ENCODE peak calls at places on chromosome 5, in nine cellular contexts. One of them, this sample, is unnamed.

GRCh38 chr5:105735704-105736103 is 1935.0 kb downstream of the EFNA5 start:
- DNase-seq in SK-N-SH: no peak
- DNase-seq in HCT116: no peak
- DNase-seq in transverse colon: no peak
- DNase-seq in HL-60: no peak
- DNase-seq in spleen: no peak
- DNase-seq in suprapubic skin: no peak
- DNase-seq in GM23338: no peak
- DNase-seq in H1: no peak
- DNase-seq in this sample: no peak

GRCh38 chr5:149172261-149172660 is 31.0 kb downstream of the ABLIM3 start:
- DNase-seq in HL-60: no peak
- DNase-seq in suprapubic skin: no peak
- DNase-seq in HCT116: no peak
- DNase-seq in GM23338: no peak
- DNase-seq in transverse colon: no peak
- DNase-seq in spleen: no peak
- DNase-seq in H1: no peak
- DNase-seq in SK-N-SH: no peak
- DNase-seq in this sample: no peak

GRCh38 chr5:20276061-20276958 is 288.3 kb upstream of the CDH18 start:
- DNase-seq in GM23338: peak; percentile 11
- DNase-seq in spleen: no peak
- DNase-seq in HL-60: no peak
- DNase-seq in SK-N-SH: no peak
- DNase-seq in suprapubic skin: no peak
- DNase-seq in H1: no peak
- DNase-seq in transverse colon: no peak
- DNase-seq in HCT116: no peak
- DNase-seq in this sample: no peak

GRCh38 chr5:180095545-180095944 is 24.0 kb upstream of the RNF130 start:
- DNase-seq in HCT116: no peak
- DNase-seq in spleen: peak; percentile 2
- DNase-seq in H1: no peak
- DNase-seq in suprapubic skin: no peak
- DNase-seq in SK-N-SH: no peak
- DNase-seq in HL-60: no peak
- DNase-seq in GM23338: no peak
- DNase-seq in transverse colon: no peak
- DNase-seq in this sample: no peak

GRCh38 chr5:69368458-69369368 is 607 bp downstream of the AK6 start:
- DNase-seq in HL-60: no peak
- DNase-seq in suprapubic skin: no peak
- DNase-seq in spleen: no peak
- DNase-seq in HCT116: peak; percentile 31
- DNase-seq in GM23338: peak; percentile 51
- DNase-seq in transverse colon: no peak
- DNase-seq in SK-N-SH: peak; percentile 46
- DNase-seq in H1: no peak
- DNase-seq in this sample: no peak

GRCh38 chr5:62707539-62707938 is 128.9 kb downstream of the LRRC70 start:
- DNase-seq in suprapubic skin: no peak
- DNase-seq in spleen: no peak
- DNase-seq in GM23338: no peak
- DNase-seq in SK-N-SH: no peak
- DNase-seq in H1: no peak
- DNase-seq in HL-60: no peak
- DNase-seq in HCT116: no peak
- DNase-seq in transverse colon: no peak
- DNase-seq in this sample: no peak

GRCh38 chr5:174520420-174521396 is 203.7 kb upstream of the MSX2 start:
- DNase-seq in spleen: no peak
- DNase-seq in suprapubic skin: no peak
- DNase-seq in transverse colon: peak; percentile 10
- DNase-seq in H1: peak; percentile 62
- DNase-seq in HCT116: peak; percentile 93
- DNase-seq in GM23338: peak; percentile 62
- DNase-seq in HL-60: no peak
- DNase-seq in SK-N-SH: peak; percentile 75
- DNase-seq in this sample: no peak

GRCh38 chr5:73686912-73687311 is 60.9 kb downstream of the ARHGEF28 start:
- DNase-seq in HCT116: no peak
- DNase-seq in HL-60: no peak
- DNase-seq in suprapubic skin: no peak
- DNase-seq in spleen: no peak
- DNase-seq in SK-N-SH: no peak
- DNase-seq in transverse colon: no peak
- DNase-seq in GM23338: no peak
- DNase-seq in H1: no peak
- DNase-seq in this sample: no peak

GRCh38 chr5:80963521-80963895 is 3.3 kb downstream of the RASGRF2 start:
- DNase-seq in GM23338: no peak
- DNase-seq in transverse colon: no peak
- DNase-seq in H1: no peak
- DNase-seq in HCT116: no peak
- DNase-seq in spleen: no peak
- DNase-seq in SK-N-SH: no peak
- DNase-seq in suprapubic skin: no peak
- DNase-seq in HL-60: no peak
- DNase-seq in this sample: no peak

GRCh38 chr5:80960531-80961375 is 590 bp downstream of the RASGRF2 start:
- DNase-seq in HCT116: no peak
- DNase-seq in transverse colon: peak; percentile 10
- DNase-seq in suprapubic skin: no peak
- DNase-seq in spleen: peak; percentile 80
- DNase-seq in GM23338: peak; percentile 58
- DNase-seq in SK-N-SH: peak; percentile 83
- DNase-seq in H1: peak; percentile 75
- DNase-seq in HL-60: no peak
- DNase-seq in this sample: no peak

GRCh38 chr5:80959768-80960442 is at the start of gene RASGRF2:
- DNase-seq in SK-N-SH: peak; percentile 87
- DNase-seq in transverse colon: peak; percentile 49
- DNase-seq in HCT116: no peak
- DNase-seq in GM23338: peak; percentile 89
- DNase-seq in spleen: peak; percentile 76
- DNase-seq in H1: peak; percentile 72
- DNase-seq in suprapubic skin: no peak
- DNase-seq in HL-60: no peak
- DNase-seq in this sample: no peak

GRCh38 chr5:80962630-80963520 is 2.7 kb downstream of the RASGRF2 start:
- DNase-seq in SK-N-SH: no peak
- DNase-seq in HCT116: no peak
- DNase-seq in suprapubic skin: no peak
- DNase-seq in GM23338: no peak
- DNase-seq in HL-60: no peak
- DNase-seq in spleen: no peak
- DNase-seq in transverse colon: no peak
- DNase-seq in H1: no peak
- DNase-seq in this sample: no peak

GRCh38 chr5:80961376-80962281 is 1.5 kb downstream of the RASGRF2 start:
- DNase-seq in suprapubic skin: no peak
- DNase-seq in H1: no peak
- DNase-seq in spleen: no peak
- DNase-seq in transverse colon: peak; percentile 23
- DNase-seq in SK-N-SH: no peak
- DNase-seq in HL-60: no peak
- DNase-seq in GM23338: no peak
- DNase-seq in HCT116: no peak
- DNase-seq in this sample: no peak
- H3K27ac ChIP-seq in suprapubic skin: no peak overlapping the region
- H3K27ac ChIP-seq in H1: no peak overlapping the region
- H3K27ac ChIP-seq in spleen: peak overlapping the region; percentile 82
- H3K27ac ChIP-seq in transverse colon: peak overlapping the region; percentile 61
- H3K27ac ChIP-seq in SK-N-SH: no peak overlapping the region
- H3K27ac ChIP-seq in HL-60: no peak overlapping the region
- H3K27ac ChIP-seq in GM23338: no peak overlapping the region
- H3K27ac ChIP-seq in HCT116: no peak overlapping the region
- H3K27ac ChIP-seq in this sample: peak overlapping the region; percentile 57

GRCh38 chr5:169298193-169298592 is 2.7 kb downstream of the SLIT3 start:
- DNase-seq in spleen: no peak
- DNase-seq in transverse colon: no peak
- DNase-seq in suprapubic skin: no peak
- DNase-seq in GM23338: no peak
- DNase-seq in SK-N-SH: no peak
- DNase-seq in H1: no peak
- DNase-seq in HCT116: no peak
- DNase-seq in HL-60: no peak
- DNase-seq in this sample: no peak

GRCh38 chr5:169294621-169295020 is 6.3 kb downstream of the SLIT3 start:
- DNase-seq in H1: no peak
- DNase-seq in HCT116: no peak
- DNase-seq in HL-60: no peak
- DNase-seq in suprapubic skin: no peak
- DNase-seq in SK-N-SH: no peak
- DNase-seq in spleen: no peak
- DNase-seq in GM23338: no peak
- DNase-seq in transverse colon: no peak
- DNase-seq in this sample: no peak

GRCh38 chr5:169299146-169299545 is 1.8 kb downstream of the SLIT3 start:
- DNase-seq in spleen: no peak
- DNase-seq in H1: no peak
- DNase-seq in GM23338: no peak
- DNase-seq in transverse colon: no peak
- DNase-seq in HL-60: no peak
- DNase-seq in suprapubic skin: no peak
- DNase-seq in SK-N-SH: no peak
- DNase-seq in HCT116: no peak
- DNase-seq in this sample: no peak

GRCh38 chr5:169295241-169295747 is 5.6 kb downstream of the SLIT3 start:
- DNase-seq in H1: peak; percentile 20
- DNase-seq in SK-N-SH: no peak
- DNase-seq in HCT116: no peak
- DNase-seq in suprapubic skin: no peak
- DNase-seq in spleen: no peak
- DNase-seq in transverse colon: no peak
- DNase-seq in HL-60: no peak
- DNase-seq in GM23338: no peak
- DNase-seq in this sample: no peak

GRCh38 chr5:169296456-169297220 is 4.3 kb downstream of the SLIT3 start:
- DNase-seq in SK-N-SH: no peak
- DNase-seq in HL-60: no peak
- DNase-seq in HCT116: no peak
- DNase-seq in spleen: no peak
- DNase-seq in suprapubic skin: no peak
- DNase-seq in GM23338: no peak
- DNase-seq in H1: no peak
- DNase-seq in transverse colon: peak; percentile 12
- DNase-seq in this sample: no peak
- TF ChIP-seq POLR2AphosphoS5 in SK-N-SH: no peak
- TF ChIP-seq POLR2AphosphoS5 in HL-60: no peak
- TF ChIP-seq POLR2AphosphoS5 in HCT116: no peak
- TF ChIP-seq POLR2AphosphoS5 in spleen: peak; percentile 67
- TF ChIP-seq POLR2AphosphoS5 in suprapubic skin: no peak
- TF ChIP-seq POLR2AphosphoS5 in GM23338: no peak
- TF ChIP-seq POLR2AphosphoS5 in H1: no peak
- TF ChIP-seq POLR2AphosphoS5 in transverse colon: no peak
- TF ChIP-seq POLR2AphosphoS5 in this sample: peak; percentile 29

DNA sequence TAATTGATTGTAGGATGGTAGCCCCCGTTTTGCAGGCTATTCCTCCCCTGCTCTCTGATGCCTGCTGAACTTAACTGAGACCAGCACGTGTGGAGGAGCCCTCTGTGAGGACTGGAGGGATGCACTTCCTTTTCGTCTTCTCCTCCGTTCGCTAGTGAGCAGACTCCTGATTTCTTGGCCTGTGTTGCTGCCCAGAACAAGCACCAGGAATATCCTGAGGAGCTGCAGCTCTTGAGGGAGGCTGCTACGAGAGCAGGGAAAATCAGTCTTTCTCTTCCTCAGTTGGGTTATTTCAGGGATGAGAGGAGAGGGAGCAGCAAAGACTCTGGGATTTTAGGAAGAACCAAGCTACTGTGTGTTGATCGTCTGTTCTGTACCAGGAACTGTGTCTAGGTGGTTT is 74.7 kb downstream of the ARHGAP26 start:
- DNase-seq in HCT116: no peak
- DNase-seq in SK-N-SH: no peak
- DNase-seq in suprapubic skin: no peak
- DNase-seq in spleen: no peak
- DNase-seq in GM23338: no peak
- DNase-seq in HL-60: no peak
- DNase-seq in transverse colon: no peak
- DNase-seq in H1: no peak
- DNase-seq in this sample: no peak
- H3K27ac ChIP-seq in HCT116: no peak overlapping the region
- H3K27ac ChIP-seq in SK-N-SH: no peak overlapping the region
- H3K27ac ChIP-seq in suprapubic skin: no peak overlapping the region
- H3K27ac ChIP-seq in spleen: peak overlapping the region; percentile 68
- H3K27ac ChIP-seq in GM23338: peak overlapping the region; percentile 78
- H3K27ac ChIP-seq in HL-60: peak overlapping the region; percentile 55
- H3K27ac ChIP-seq in transverse colon: peak overlapping the region; percentile 74
- H3K27ac ChIP-seq in H1: no peak overlapping the region
- H3K27ac ChIP-seq in this sample: peak overlapping the region; percentile 60

DNA sequence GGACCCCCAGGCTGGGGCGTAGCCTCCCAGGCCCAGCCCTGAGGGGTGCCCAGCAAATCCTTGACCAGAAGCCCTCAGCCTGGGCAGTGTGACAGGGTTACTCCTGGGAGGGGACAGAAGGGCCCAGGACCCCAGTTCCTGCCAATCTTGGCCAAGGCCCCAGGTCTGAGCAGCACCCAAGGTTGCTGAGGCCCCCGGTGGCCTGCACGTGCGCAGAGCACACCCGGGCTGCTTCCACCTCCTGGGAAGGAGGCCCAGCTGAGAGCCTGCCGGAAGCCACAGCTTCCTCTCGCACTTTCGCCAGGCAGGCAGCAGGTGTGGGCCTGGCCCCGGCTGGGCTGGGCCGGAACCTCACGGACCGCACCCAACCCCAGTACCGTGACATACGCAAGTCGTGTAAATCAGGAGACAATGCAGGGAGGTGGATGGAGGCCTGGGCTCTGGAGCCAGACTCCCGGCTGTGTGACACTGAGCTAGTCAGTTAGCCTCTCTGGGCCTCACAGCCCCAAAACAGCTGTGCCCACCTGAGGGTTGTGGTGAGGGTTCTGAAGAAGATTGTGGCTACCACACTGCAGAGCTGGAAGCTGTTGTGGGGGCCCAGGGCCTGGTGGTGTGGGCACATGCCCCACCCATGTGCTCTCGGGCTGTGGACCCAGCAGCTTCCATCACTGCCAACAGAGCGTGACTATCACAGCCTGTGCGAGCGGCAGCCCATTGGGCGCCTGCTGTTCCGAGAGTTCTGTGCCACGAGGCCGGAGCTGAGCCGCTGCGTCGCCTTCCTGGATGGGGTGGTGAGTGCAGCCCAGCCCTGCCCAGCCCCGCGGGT is 5.1 kb downstream of the GRK6 start:
- DNase-seq in transverse colon: peak; percentile 82
- DNase-seq in suprapubic skin: no peak
- DNase-seq in GM23338: no peak
- DNase-seq in HCT116: no peak
- DNase-seq in spleen: peak; percentile 99
- DNase-seq in HL-60: peak; percentile 91
- DNase-seq in H1: no peak
- DNase-seq in SK-N-SH: no peak
- DNase-seq in this sample: no peak
- TF ChIP-seq POLR2AphosphoS5 in transverse colon: peak; percentile 39
- TF ChIP-seq POLR2AphosphoS5 in suprapubic skin: no peak
- TF ChIP-seq POLR2AphosphoS5 in GM23338: no peak
- TF ChIP-seq POLR2AphosphoS5 in HCT116: no peak
- TF ChIP-seq POLR2AphosphoS5 in spleen: peak; percentile 97
- TF ChIP-seq POLR2AphosphoS5 in HL-60: peak; percentile 99
- TF ChIP-seq POLR2AphosphoS5 in H1: peak; percentile 10
- TF ChIP-seq POLR2AphosphoS5 in SK-N-SH: no peak
- TF ChIP-seq POLR2AphosphoS5 in this sample: no peak

GRCh38 chr5:104178066-104178465 is 615.5 kb upstream of the NUDT12 start:
- DNase-seq in transverse colon: no peak
- DNase-seq in HL-60: no peak
- DNase-seq in HCT116: no peak
- DNase-seq in spleen: no peak
- DNase-seq in suprapubic skin: no peak
- DNase-seq in GM23338: no peak
- DNase-seq in SK-N-SH: no peak
- DNase-seq in H1: no peak
- DNase-seq in this sample: no peak
- H3K27ac ChIP-seq in transverse colon: no peak overlapping the region
- H3K27ac ChIP-seq in HL-60: no peak overlapping the region
- H3K27ac ChIP-seq in HCT116: no peak overlapping the region
- H3K27ac ChIP-seq in spleen: no peak overlapping the region
- H3K27ac ChIP-seq in suprapubic skin: no peak overlapping the region
- H3K27ac ChIP-seq in GM23338: no peak overlapping the region
- H3K27ac ChIP-seq in SK-N-SH: no peak overlapping the region
- H3K27ac ChIP-seq in H1: no peak overlapping the region
- H3K27ac ChIP-seq in this sample: no peak overlapping the region

This sample was measured in breast epithelium.